ENCODE peak calls at places on chromosomes 12 and 14, in five cellular contexts. One of them, this sample, is unnamed.

GRCh38 chr14:61700104-61700886 is 5.0 kb downstream of the HIF1A start:
- DNase-seq in BJ: no peak
- DNase-seq in PC-3: no peak
- DNase-seq in heart left ventricle: no peak
- DNase-seq in cardiac muscle cell: peak
- DNase-seq in this sample: no peak

GRCh38 chr12:55838361-55838760 is 4.4 kb downstream of the MMP19 start:
- DNase-seq in BJ: no peak
- DNase-seq in PC-3: no peak
- DNase-seq in heart left ventricle: no peak
- DNase-seq in cardiac muscle cell: no peak
- DNase-seq in this sample: no peak

GRCh38 chr12:108133482-108133881 is 4.4 kb downstream of the WSCD2 start:
- DNase-seq in heart left ventricle: no peak
- DNase-seq in cardiac muscle cell: no peak
- DNase-seq in PC-3: no peak
- DNase-seq in BJ: no peak
- DNase-seq in this sample: no peak

GRCh38 chr12:12282761-12283160 is 15.9 kb upstream of the LRP6 start:
- DNase-seq in cardiac muscle cell: peak
- DNase-seq in BJ: peak
- DNase-seq in heart left ventricle: no peak
- DNase-seq in PC-3: peak
- DNase-seq in this sample: no peak

GRCh38 chr14:88007608-88008007 is 2.7 kb downstream of the GPR65 start:
- DNase-seq in heart left ventricle: no peak
- DNase-seq in BJ: no peak
- DNase-seq in PC-3: no peak
- DNase-seq in cardiac muscle cell: no peak
- DNase-seq in this sample: no peak

GRCh38 chr14:67370830-67371229 is 10.7 kb downstream of the EIF2S1 start:
- DNase-seq in heart left ventricle: no peak
- DNase-seq in BJ: no peak
- DNase-seq in cardiac muscle cell: no peak
- DNase-seq in PC-3: peak
- DNase-seq in this sample: no peak

GRCh38 chr12:6613015-6613775 is 6.0 kb upstream of the CHD4 start:
- DNase-seq in heart left ventricle: peak
- DNase-seq in BJ: peak
- DNase-seq in PC-3: peak
- DNase-seq in cardiac muscle cell: peak
- DNase-seq in this sample: peak

GRCh38 chr14:21498540-21499526 is 12.3 kb downstream of the METTL3 start:
- DNase-seq in PC-3: peak
- DNase-seq in cardiac muscle cell: peak
- DNase-seq in heart left ventricle: no peak
- DNase-seq in BJ: no peak
- DNase-seq in this sample: no peak

GRCh38 chr12:20585055-20585625 is 110.0 kb upstream of the SLCO1C1 start:
- DNase-seq in BJ: no peak
- DNase-seq in cardiac muscle cell: no peak
- DNase-seq in PC-3: no peak
- DNase-seq in heart left ventricle: no peak
- DNase-seq in this sample: no peak

GRCh38 chr14:78829274-78829673 is 659.1 kb downstream of the NRXN3 start:
- DNase-seq in BJ: no peak
- DNase-seq in PC-3: no peak
- DNase-seq in heart left ventricle: no peak
- DNase-seq in cardiac muscle cell: no peak
- DNase-seq in this sample: no peak

DNA sequence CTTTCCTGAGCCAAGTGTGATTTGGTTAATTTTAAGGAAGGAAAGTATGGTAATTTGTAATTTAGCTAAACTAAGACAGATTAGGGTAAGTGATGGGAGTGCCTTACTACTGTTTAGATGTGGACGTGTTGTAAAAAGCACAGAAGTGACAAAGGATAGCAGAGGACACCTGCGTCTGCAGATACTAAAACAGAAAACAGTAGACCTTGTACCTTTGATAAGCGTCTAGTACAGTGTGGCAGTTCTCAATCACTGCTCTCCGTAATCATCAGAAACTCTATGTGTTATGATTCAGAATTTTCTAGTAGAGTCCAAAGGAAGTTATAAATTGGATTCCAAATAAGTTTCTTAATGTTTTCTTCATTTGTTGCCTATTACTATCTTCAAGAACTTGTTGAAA is 58.0 kb downstream of the MIA2 start:
- DNase-seq in PC-3: no peak
- DNase-seq in cardiac muscle cell: no peak
- DNase-seq in heart left ventricle: no peak
- DNase-seq in BJ: no peak
- DNase-seq in this sample: no peak
- H3K4me3 ChIP-seq in PC-3: no peak
- H3K4me3 ChIP-seq in cardiac muscle cell: no peak
- H3K4me3 ChIP-seq in heart left ventricle: no peak
- H3K4me3 ChIP-seq in BJ: no peak
- H3K4me3 ChIP-seq in this sample: no peak

DNA sequence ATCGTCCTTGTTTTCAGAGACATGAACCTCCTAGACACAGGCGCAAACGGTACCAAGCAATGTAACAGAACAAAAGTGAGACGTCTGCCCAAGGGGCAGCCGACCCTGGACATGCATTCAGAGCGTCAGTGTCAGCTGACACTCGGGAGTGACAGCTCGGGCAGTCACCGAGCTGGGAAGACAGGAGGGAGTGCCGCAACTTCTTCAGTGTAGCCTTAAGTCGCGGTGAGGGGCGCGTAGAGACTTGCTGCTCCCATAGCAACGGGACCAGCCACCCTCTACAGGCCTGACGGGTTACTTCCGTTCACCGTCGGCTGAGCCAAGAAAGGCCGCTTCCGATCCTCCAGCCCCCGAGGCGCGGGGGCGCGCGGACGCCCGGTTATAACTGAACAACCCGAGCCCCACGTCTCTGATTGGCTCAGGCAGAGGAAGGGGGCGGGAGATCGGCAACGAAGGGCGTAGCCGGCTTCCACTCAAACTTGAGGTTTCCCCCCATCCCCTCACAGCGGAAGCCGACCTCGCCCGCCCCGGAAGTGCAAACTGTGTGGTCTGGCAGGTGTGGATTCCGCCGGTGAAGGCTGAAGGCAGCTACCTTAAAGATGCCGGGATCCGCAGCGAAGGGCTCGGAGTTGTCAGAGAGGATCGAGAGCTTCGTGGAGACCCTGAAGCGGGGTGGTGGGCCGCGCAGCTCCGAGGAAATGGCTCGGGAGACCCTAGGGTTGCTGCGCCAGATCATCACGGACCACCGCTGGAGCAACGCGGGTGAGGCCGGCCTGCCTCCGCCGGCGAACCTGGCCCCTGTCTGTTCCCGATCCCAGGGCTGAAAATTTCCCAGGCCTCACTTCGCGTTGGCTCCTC is at the start of gene EIF2B2:
- DNase-seq in cardiac muscle cell: peak
- DNase-seq in PC-3: peak
- DNase-seq in heart left ventricle: peak
- DNase-seq in BJ: peak
- DNase-seq in this sample: peak
- TF ChIP-seq CTCF in cardiac muscle cell: peak
- TF ChIP-seq CTCF in PC-3: no peak
- TF ChIP-seq CTCF in heart left ventricle: no peak
- TF ChIP-seq CTCF in BJ: peak
- TF ChIP-seq CTCF in this sample: no peak

GRCh38 chr12:90043264-90043663 is 334.6 kb upstream of the ATP2B1 start:
- DNase-seq in BJ: no peak
- DNase-seq in PC-3: peak
- DNase-seq in heart left ventricle: no peak
- DNase-seq in cardiac muscle cell: peak
- DNase-seq in this sample: no peak
- H3K4me3 ChIP-seq in BJ: no peak
- H3K4me3 ChIP-seq in PC-3: no peak
- H3K4me3 ChIP-seq in heart left ventricle: no peak
- H3K4me3 ChIP-seq in cardiac muscle cell: no peak
- H3K4me3 ChIP-seq in this sample: no peak

DNA sequence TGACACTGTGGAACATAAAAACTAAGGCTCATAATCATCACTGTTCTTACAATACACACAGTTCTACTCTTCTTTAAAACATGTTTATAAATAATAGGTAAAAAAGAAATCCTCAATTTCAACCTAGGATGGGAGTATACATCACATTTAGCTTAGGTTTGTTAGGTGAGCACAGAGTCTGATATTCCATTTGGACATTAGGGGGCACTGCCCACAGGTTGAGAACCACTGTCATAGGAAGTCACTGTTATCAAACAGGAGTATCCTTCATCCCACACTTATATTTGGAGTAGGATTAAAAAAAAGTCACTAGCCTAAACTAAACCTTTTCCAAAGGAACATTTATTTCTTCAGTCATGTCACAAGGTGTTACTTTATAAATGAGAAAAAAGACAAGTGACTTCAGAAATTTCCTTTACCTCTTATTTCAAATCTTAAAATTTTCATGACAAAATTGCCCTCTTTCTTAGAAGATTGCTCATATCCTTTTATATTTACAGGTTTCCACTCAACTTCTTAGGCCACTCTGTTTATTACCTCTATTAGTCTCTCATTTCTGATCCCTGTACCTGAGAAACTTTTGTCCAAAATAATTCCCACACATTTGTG is 240.6 kb downstream of the CPNE8 start:
- DNase-seq in heart left ventricle: no peak
- DNase-seq in cardiac muscle cell: peak
- DNase-seq in PC-3: peak
- DNase-seq in BJ: no peak
- DNase-seq in this sample: no peak
- TF ChIP-seq CTCF in heart left ventricle: peak
- TF ChIP-seq CTCF in cardiac muscle cell: peak
- TF ChIP-seq CTCF in PC-3: peak
- TF ChIP-seq CTCF in BJ: peak
- TF ChIP-seq CTCF in this sample: peak

GRCh38 chr14:34060747-34061050 is 109.8 kb upstream of the EGLN3 start:
- DNase-seq in BJ: no peak
- DNase-seq in PC-3: no peak
- DNase-seq in heart left ventricle: no peak
- DNase-seq in cardiac muscle cell: no peak
- DNase-seq in this sample: no peak
- H3K4me3 ChIP-seq in BJ: peak
- H3K4me3 ChIP-seq in PC-3: peak
- H3K4me3 ChIP-seq in heart left ventricle: peak
- H3K4me3 ChIP-seq in cardiac muscle cell: peak
- H3K4me3 ChIP-seq in this sample: no peak

DNA sequence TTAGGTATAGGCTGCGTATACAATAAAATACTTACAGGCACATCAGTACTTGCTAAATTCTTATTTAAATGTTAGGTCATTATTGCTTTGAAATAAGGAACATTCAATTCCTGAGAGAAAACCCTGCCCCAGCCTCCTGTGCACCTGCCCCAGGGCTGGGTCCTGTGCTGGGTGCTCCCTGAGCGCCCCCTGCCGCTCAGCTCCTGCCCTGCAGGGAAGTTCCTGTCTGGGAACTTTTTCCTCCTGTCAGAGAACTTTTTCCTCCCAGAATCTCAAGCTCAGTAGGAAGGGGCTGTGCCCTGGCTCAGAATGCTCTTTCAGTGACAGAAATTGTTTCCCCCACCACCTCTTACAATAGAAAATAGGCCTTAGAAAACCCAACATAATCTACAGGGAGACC is 751.1 kb downstream of the TMEM121 start:
- DNase-seq in BJ: no peak
- DNase-seq in heart left ventricle: no peak
- DNase-seq in cardiac muscle cell: no peak
- DNase-seq in PC-3: no peak
- DNase-seq in this sample: no peak
- TF ChIP-seq CTCF in BJ: no peak
- TF ChIP-seq CTCF in heart left ventricle: no peak
- TF ChIP-seq CTCF in cardiac muscle cell: no peak
- TF ChIP-seq CTCF in PC-3: peak
- TF ChIP-seq CTCF in this sample: peak

DNA sequence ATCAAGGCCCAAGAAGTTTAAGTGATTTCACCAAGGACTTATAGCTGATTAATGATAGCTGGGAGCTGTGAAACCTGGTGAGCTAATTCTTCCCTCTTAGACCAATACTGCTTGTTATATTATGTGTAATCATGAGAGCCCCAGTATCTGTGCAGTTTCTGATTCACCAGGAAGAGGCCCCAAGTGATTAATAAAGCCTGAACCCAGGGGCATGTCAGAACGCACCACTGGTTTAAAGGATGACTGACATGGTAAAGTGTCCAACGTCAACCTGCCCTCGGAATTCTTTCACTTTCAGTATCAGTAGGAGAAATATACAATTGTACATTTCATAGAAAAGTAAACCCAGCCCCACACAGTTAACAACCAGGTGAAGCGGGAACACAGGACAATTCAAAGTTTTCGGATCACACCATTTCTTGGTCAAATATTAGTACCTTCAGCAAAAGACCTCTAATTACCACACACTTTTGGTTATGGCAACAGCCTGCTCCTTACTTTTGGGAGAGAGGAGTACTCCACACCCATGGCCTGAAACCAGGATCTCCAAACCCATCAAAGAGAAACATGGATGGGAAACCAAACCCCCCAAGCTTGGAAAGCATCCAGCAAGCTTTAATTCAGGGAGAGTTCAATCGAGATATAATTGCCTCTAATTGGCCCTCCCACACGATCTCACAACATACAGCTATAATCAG is 28.5 kb downstream of the TMCC3 start:
- DNase-seq in BJ: no peak
- DNase-seq in heart left ventricle: no peak
- DNase-seq in PC-3: peak
- DNase-seq in cardiac muscle cell: peak
- DNase-seq in this sample: peak
- H3K4me3 ChIP-seq in BJ: no peak
- H3K4me3 ChIP-seq in heart left ventricle: peak
- H3K4me3 ChIP-seq in PC-3: peak
- H3K4me3 ChIP-seq in cardiac muscle cell: no peak
- H3K4me3 ChIP-seq in this sample: peak

DNA sequence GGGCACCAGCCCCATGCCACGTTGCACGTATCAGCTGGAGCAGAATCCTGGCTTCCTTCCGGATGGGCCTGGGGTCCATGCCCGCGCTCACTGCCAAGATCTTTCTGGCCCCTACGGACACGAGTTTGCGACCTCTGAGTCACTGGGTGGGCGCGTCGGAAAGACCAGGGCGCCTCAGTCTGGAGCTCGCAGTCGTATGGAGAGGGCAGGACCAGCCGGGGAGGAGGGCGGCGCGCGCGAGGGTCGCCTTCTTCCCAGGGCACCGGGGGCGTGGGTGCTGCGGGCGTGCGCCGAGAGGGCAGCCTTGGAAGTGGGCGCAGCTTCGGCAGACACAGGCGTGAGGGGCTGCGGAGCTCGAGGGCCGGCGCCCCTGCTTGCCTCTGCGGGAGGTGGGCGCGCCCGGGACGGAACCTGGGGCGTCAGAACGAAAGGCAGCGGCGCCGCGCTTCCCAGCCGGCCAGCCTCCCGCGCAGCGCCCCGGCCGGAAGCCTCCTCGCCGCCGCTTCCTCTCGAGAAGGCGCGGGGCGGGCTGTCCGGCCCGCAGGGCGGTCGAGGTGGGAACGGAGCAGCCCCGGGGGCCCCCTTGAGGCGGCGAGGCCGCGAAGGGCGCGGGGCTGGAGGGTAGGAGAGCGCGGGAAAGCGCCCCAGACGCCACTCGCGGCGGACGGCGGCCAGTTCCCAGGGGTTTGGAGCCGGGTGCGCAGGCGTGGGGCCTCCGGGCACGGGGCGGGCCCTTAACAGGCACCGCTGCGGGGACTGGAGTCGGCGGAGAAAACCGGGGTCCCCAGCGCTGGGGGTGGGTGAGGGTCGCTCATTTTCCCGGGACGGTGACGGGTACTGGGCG is at the start of gene ARL6IP4:
- DNase-seq in cardiac muscle cell: peak
- DNase-seq in heart left ventricle: peak
- DNase-seq in PC-3: peak
- DNase-seq in BJ: no peak
- DNase-seq in this sample: no peak
- TF ChIP-seq CTCF in cardiac muscle cell: no peak
- TF ChIP-seq CTCF in heart left ventricle: peak
- TF ChIP-seq CTCF in PC-3: no peak
- TF ChIP-seq CTCF in BJ: no peak
- TF ChIP-seq CTCF in this sample: no peak

This sample was measured in GM12864.